ENCODE peak calls at places on chromosomes 7 and 10, in seven cellular contexts. D is IMR-90, E is A549, G is K562, J is HCT116, F is H1, V is GM12878. N is an unnamed sample.

GRCh38 chr10:132610071-132610701 is 72.6 kb downstream of the INPP5A start:
- DNase-seq in D (no peak), E (no peak), G (no peak), J (no peak), F (no peak), V (no peak), N (no peak)

GRCh38 chr10:1036341-1036791 is 10.7 kb upstream of the IDI2 start:
- DNase-seq in D (peak; percentile 87), E (peak; percentile 37), G (peak; percentile 28), J (no peak), F (no peak), V (no peak), N (no peak)

GRCh38 chr10:121069061-121069850 is 218.1 kb downstream of the WDR11 start:
- DNase-seq in D (no peak), E (peak; percentile 21), G (no peak), J (peak; percentile 32), F (no peak), V (peak; percentile 7), N (no peak)

GRCh38 chr10:71085689-71086438 is 126.5 kb upstream of the UNC5B start:
- DNase-seq in D (no peak), E (no peak), G (no peak), J (no peak), F (no peak), V (no peak), N (no peak)

GRCh38 chr7:2213551-2214215 is 19.1 kb downstream of the MAD1L1 start:
- DNase-seq in D (no peak), E (no peak), G (no peak), J (no peak), F (no peak), V (no peak), N (no peak)

GRCh38 chr7:30740417-30741181 is 11.3 kb upstream of the INMT start:
- DNase-seq in D (peak; percentile 55), E (peak; percentile 56), G (peak; percentile 79), J (peak; percentile 23), F (no peak), V (no peak), N (peak; percentile 29)

GRCh38 chr7:854118-854775 is 22.0 kb downstream of the SUN1 start:
- DNase-seq in D (no peak), E (no peak), G (no peak), J (no peak), F (no peak), V (no peak), N (no peak)

GRCh38 chr7:27753863-27754262 is 13.9 kb downstream of the TAX1BP1 start:
- DNase-seq in D (no peak), E (no peak), G (no peak), J (no peak), F (no peak), V (no peak), N (no peak)

GRCh38 chr7:107816053-107816566 is 13.1 kb upstream of the SLC26A3 start:
- DNase-seq in D (no peak), E (no peak), G (no peak), J (no peak), F (no peak), V (no peak), N (no peak)

GRCh38 chr10:87618470-87619423 is 40.9 kb upstream of the PAPSS2 start:
- DNase-seq in D (peak; percentile 9), E (peak; percentile 86), G (no peak), J (no peak), F (no peak), V (no peak), N (peak; percentile 96)

GRCh38 chr7:156117542-156118245 is 305.4 kb upstream of the SHH start:
- DNase-seq in D (no peak), E (no peak), G (no peak), J (no peak), F (no peak), V (no peak), N (no peak)

GRCh38 chr10:24496066-24496465 is 227.6 kb downstream of the ARHGAP21 start:
- DNase-seq in D (no peak), E (no peak), G (no peak), J (no peak), F (no peak), V (no peak), N (no peak)

GRCh38 chr7:98285132-98286092 is 3.9 kb downstream of the BRI3 start:
- DNase-seq in D (no peak), E (no peak), G (no peak), J (no peak), F (no peak), V (no peak), N (no peak)

GRCh38 chr7:98217623-98218582 is 6.7 kb downstream of the BHLHA15 start:
- DNase-seq in D (no peak), E (no peak), G (peak; percentile 73), J (no peak), F (no peak), V (no peak), N (peak; percentile 38)

GRCh38 chr10:62805139-62806092 is 896 bp downstream of the ADO start:
- DNase-seq in D (peak; percentile 47), E (peak; percentile 33), G (peak; percentile 67), J (no peak), F (no peak), V (no peak), N (peak; percentile 43)

GRCh38 chr7:114944742-114945625 is 23.1 kb downstream of the MDFIC start:
- DNase-seq in D (peak; percentile 94), E (no peak), G (no peak), J (no peak), F (no peak), V (no peak), N (no peak)

GRCh38 chr10:114684085-114684821 is 26.2 kb upstream of the ABLIM1 start:
- DNase-seq in D (peak; percentile 30), E (peak; percentile 47), G (no peak), J (no peak), F (no peak), V (no peak), N (peak; percentile 50)

GRCh38 chr7:98170944-98171343 is 40.3 kb upstream of the BHLHA15 start:
- DNase-seq in D (no peak), E (no peak), G (no peak), J (no peak), F (no peak), V (no peak), N (no peak)

GRCh38 chr10:132632091-132632561 is 94.5 kb downstream of the INPP5A start:
- DNase-seq in D (no peak), E (no peak), G (no peak), J (no peak), F (no peak), V (no peak), N (no peak)

GRCh38 chr7:159065151-159065550 is 79.5 kb downstream of the VIPR2 start:
- DNase-seq in D (no peak), E (no peak), G (peak; percentile 12), J (no peak), F (no peak), V (no peak), N (no peak)

GRCh38 chr7:80078159-80078731 is 56.4 kb upstream of the GNAI1 start:
- DNase-seq in D (peak; percentile 40), E (no peak), G (no peak), J (no peak), F (no peak), V (no peak), N (no peak)

DNA sequence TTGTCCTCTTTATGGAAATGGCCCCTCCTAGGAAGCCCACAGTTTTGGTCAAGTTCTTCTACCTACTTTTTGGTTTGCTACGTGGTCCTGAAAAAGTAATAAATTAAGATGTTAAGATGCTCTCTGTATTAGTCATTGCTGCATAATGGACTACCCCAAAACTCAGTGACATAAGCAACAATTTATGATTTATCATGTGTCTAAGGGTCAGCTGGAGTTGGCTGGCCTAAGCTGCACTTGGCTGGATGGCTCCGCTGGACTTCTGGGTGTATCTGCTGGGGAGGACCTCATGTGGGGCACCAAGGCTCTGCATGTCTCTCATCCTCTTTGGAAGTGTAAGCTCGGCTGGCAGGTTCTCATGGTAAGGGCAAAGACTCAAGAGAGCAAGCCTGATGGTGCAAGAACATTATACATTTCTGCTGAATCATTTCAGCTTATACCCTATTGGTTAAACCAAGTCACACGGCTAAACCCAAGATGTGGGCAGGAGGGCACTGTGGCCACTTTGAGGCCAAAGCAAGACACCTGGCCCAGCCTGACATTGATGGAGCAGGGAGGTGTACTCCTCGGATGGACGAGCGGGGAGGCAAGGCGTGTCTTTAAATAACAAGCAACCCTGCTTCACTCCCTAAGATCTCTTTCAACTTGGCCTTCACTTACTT is 47.7 kb downstream of the TBXAS1 start:
- DNase-seq in D (peak; percentile 21), E (no peak), G (no peak), J (no peak), F (no peak), V (no peak), N (no peak)
- TF ChIP-seq CEBPB in D (no peak), E (no peak), G (no peak), J (no peak), F (no peak), V (no peak), N (no peak)

GRCh38 chr7:43872401-43873165 is 3.3 kb upstream of the MRPS24 start:
- DNase-seq in D (peak; percentile 92), E (no peak), G (peak; percentile 55), J (no peak), F (no peak), V (no peak), N (no peak)
- TF ChIP-seq CEBPB in D (no peak), E (no peak), G (no peak), J (no peak), F (no peak), V (no peak), N (no peak)

GRCh38 chr7:93987297-93987696 is 16.9 kb downstream of the BET1 start:
- DNase-seq in D (no peak), E (no peak), G (no peak), J (no peak), F (no peak), V (no peak), N (no peak)

GRCh38 chr7:93997868-93998267 is 6.3 kb downstream of the BET1 start:
- DNase-seq in D (no peak), E (no peak), G (no peak), J (no peak), F (no peak), V (no peak), N (no peak)

GRCh38 chr7:93992423-93993110 is 11.6 kb downstream of the BET1 start:
- DNase-seq in D (no peak), E (no peak), G (peak; percentile 22), J (no peak), F (no peak), V (no peak), N (no peak)
- TF ChIP-seq CEBPB in D (no peak), E (no peak), G (peak; percentile 40), J (no peak), F (no peak), V (no peak), N (no peak)

DNA sequence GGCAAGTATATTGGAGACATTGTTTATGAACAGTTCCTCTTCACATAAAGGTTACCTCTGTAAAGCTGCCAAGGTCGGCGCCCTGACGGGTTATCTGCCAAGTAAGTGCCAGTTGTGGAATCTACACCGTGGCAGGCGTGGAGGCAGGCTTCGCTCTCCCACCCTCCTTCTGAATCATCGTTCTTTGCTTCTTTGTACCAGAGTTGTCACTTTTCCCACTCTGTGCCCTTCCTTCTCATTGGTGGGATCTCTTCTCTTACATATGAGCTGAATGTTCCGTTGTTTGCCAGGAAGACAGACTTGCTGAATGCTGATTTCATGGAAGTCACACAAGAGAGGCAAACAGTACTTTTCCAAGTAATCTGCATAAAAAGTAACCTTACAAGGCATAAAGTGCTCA is 40.6 kb upstream of the PTPRZ1 start:
- DNase-seq in D (no peak), E (no peak), G (no peak), J (no peak), F (no peak), V (no peak), N (no peak)
- TF ChIP-seq CEBPB in D (no peak), E (no peak), G (no peak), J (no peak), F (no peak), V (no peak), N (no peak)